ENCODE peak calls at places on chromosomes 11 and 22, in eight cellular contexts. F is GM23248, Z is PC-3, R is fibroblast of lung, W is hepatocyte, Q is SK-N-SH, M is PC-9, I is neural progenitor cell. U is an unnamed sample. For H3K4me1, H3K79me2 and H4K20me1, the result is how much of the 10 kb centered on the place peaks cover.

GRCh38 chr11:72430743-72431570 is 3.4 kb downstream of the CLPB start:
- DNase-seq in I (peak), Q (peak), F (peak), Z (peak), R (peak), W (peak), M (peak), U (peak)

GRCh38 chr22:37390075-37390474 is 37.2 kb downstream of the ELFN2 start:
- DNase-seq in I (no peak), F (no peak), R (no peak), M (no peak), Q (no peak), Z (no peak), W (no peak), U (no peak)

GRCh38 chr11:9677951-9678350 is 14.1 kb downstream of the SWAP70 start:
- DNase-seq in Q (no peak), M (no peak), R (no peak), F (no peak), Z (no peak), I (no peak), W (no peak), U (no peak)

GRCh38 chr11:130448039-130448415 is 418 bp upstream of the ADAMTS15 start:
- DNase-seq in M (no peak), W (no peak), I (no peak), Q (no peak), R (no peak), Z (no peak), F (no peak), U (peak)

GRCh38 chr11:13011366-13012036 is 2.4 kb downstream of the RASSF10 start:
- DNase-seq in R (no peak), F (no peak), Z (no peak), I (no peak), W (no peak), M (no peak), Q (no peak), U (no peak)

GRCh38 chr22:36768616-36769015 is 7.3 kb downstream of the IFT27 start:
- DNase-seq in R (no peak), I (no peak), Z (no peak), Q (no peak), F (no peak), W (no peak), M (no peak), U (no peak)

GRCh38 chr11:18599739-18600230 is at the start of gene MISFA:
- DNase-seq in I (no peak), Z (no peak), M (no peak), W (no peak), Q (no peak), R (no peak), F (no peak), U (peak)

GRCh38 chr11:132640952-132641351 is 891.3 kb downstream of the OPCML start:
- DNase-seq in I (no peak), F (no peak), R (no peak), Z (no peak), Q (no peak), M (no peak), W (no peak), U (no peak)

GRCh38 chr22:47423266-47423665 is 660.8 kb downstream of the TBC1D22A start:
- DNase-seq in M (no peak), R (no peak), I (no peak), F (no peak), Z (no peak), W (no peak), Q (no peak), U (no peak)

GRCh38 chr11:95304777-95305176 is 73.8 kb upstream of the SESN3 start:
- DNase-seq in M (no peak), I (no peak), Z (no peak), W (no peak), R (no peak), Q (no peak), F (no peak), U (no peak)

GRCh38 chr11:14124886-14125285 is 162.4 kb downstream of the SPON1 start:
- DNase-seq in R (no peak), Z (no peak), F (no peak), M (no peak), I (no peak), W (no peak), Q (no peak), U (no peak)

GRCh38 chr11:63573881-63574855 is 11.0 kb upstream of the PLAAT2 start:
- DNase-seq in Q (no peak), W (peak), I (no peak), M (no peak), R (peak), Z (no peak), F (peak), U (peak)

GRCh38 chr11:35615911-35616900 is 2.1 kb upstream of the FJX1 start:
- DNase-seq in M (no peak), Z (peak), Q (peak), R (peak), W (peak), F (peak), I (peak), U (peak)

GRCh38 chr11:121611242-121611641 is 158.5 kb upstream of the SORL1-AS1 start:
- DNase-seq in M (no peak), Q (no peak), R (no peak), F (no peak), I (no peak), Z (no peak), W (no peak), U (no peak)

GRCh38 chr22:35604671-35605457 is 12.3 kb downstream of the MB start:
- DNase-seq in R (no peak), Z (peak), M (peak), F (no peak), Q (peak), W (peak), I (no peak), U (peak)

GRCh38 chr11:16820324-16821092 is 82.1 kb downstream of the C11orf58 start:
- DNase-seq in Q (peak), W (peak), Z (peak), R (peak), I (peak), F (peak), M (peak), U (peak)

GRCh38 chr22:41844513-41844912 is 11.6 kb downstream of the SREBF2 start:
- DNase-seq in W (no peak), R (no peak), F (no peak), I (no peak), Z (peak), M (peak), Q (no peak), U (no peak)
- H3K4me1 ChIP-seq in W (half or more), R (under half), F (under half), I (under half), Z (under half), M (half or more), Q (under half), U (under half)

GRCh38 chr11:68525320-68525719 is 64.8 kb downstream of the PPP6R3 start:
- DNase-seq in W (no peak), F (no peak), M (no peak), Z (no peak), Q (no peak), I (no peak), R (no peak), U (no peak)
- H3K79me2 ChIP-seq in W (half or more), F (half or more), M (half or more), Z (half or more), Q (half or more), I (half or more), R (under half), U (half or more)

GRCh38 chr11:2168286-2169000 is 3.2 kb downstream of the TH start:
- DNase-seq in Q (peak), Z (no peak), R (no peak), M (no peak), W (no peak), F (no peak), I (no peak), U (peak)
- H4K20me1 ChIP-seq in Q (under half), Z (under half), R (under half), M (under half), W (under half), F (under half), I (under half), U (under half)

DNA sequence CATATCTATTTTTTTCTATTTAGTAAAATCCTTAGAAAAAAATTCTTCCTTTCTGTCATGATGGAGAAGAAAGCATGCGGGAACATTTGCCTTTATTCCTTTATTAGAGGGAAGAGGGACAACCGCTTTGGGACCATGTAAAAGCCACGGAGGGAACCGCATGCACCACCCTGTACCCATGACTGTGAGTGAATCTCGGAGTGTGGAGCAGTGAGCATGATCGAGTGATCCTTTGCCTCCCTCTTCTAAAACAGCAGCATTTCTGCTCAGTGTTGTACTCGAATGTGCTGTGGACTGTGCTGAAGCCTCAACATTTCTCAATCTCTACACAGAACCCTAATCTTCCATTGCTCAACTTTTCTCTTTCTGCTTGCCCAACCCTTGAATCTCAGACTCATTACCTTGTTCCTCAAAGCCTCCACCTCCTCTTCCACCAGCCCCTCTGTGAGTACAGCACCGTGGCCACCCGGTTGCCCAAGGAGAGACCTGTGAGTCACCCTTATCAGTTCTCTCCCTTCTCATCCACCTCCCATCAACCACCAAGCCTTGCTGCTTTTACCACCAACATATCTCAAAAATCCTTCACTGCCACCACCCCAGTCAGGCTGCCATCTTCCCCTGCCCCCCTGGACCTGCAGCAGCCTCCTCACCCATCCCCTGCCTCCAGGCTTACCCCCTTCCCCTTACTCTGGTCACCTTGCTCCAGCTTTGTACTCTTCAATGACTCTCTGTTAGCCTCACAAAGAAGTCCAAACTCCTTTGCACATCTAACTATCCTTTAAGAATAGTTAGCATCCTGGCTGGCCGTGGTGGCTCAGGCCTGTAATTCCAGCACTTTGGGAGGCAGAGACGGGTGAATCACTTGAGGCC is 103.1 kb downstream of the NAT10 start:
- DNase-seq in R (no peak), Q (no peak), F (peak), Z (no peak), I (no peak), W (peak), M (peak), U (peak)
- H3K4me1 ChIP-seq in R (under half), Q (under half), F (under half), Z (under half), I (under half), W (under half), M (half or more), U (under half)

U was measured in osteoblast.